ENCODE peak calls at places on chromosomes 3 and 15, in seven cellular contexts. Y, O, V, C, E, M and W are unnamed samples.

GRCh38 chr15:88264622-88265021 is 8.1 kb upstream of the NTRK3 start:
- DNase-seq in Y (no peak), O (no peak), V (no peak), C (no peak), E (no peak), M (no peak), W (no peak)

GRCh38 chr3:143975549-143976152 is 4.0 kb downstream of the DIPK2A start:
- DNase-seq in Y (no peak), O (no peak), V (peak; percentile 13), C (no peak), E (no peak), M (no peak), W (peak; percentile 66)

GRCh38 chr3:7682822-7683229 is 818.8 kb upstream of the LMCD1 start:
- DNase-seq in Y (no peak), O (peak; percentile 18), V (no peak), C (no peak), E (no peak), M (no peak), W (no peak)

GRCh38 chr3:127275287-127275781 is 12.5 kb downstream of the PRR20G start:
- DNase-seq in Y (no peak), O (no peak), V (no peak), C (no peak), E (no peak), M (no peak), W (no peak)

GRCh38 chr3:38611866-38612265 is 37.6 kb downstream of the SCN5A start:
- DNase-seq in Y (no peak), O (no peak), V (no peak), C (no peak), E (no peak), M (no peak), W (no peak)

GRCh38 chr15:31338879-31339557 is 12.4 kb downstream of the KLF13 start:
- DNase-seq in Y (no peak), O (no peak), V (peak; percentile 38), C (peak; percentile 64), E (no peak), M (peak; percentile 75), W (no peak)

GRCh38 chr3:196528639-196529233 is 13.6 kb upstream of the SMCO1 start:
- DNase-seq in Y (peak; percentile 90), O (peak; percentile 42), V (no peak), C (peak; percentile 97), E (peak; percentile 98), M (no peak), W (peak; percentile 96)

GRCh38 chr3:13461169-13462124 is 18.7 kb upstream of the HDAC11 start:
- DNase-seq in Y (peak; percentile 95), O (peak; percentile 66), V (peak; percentile 90), C (peak; percentile 72), E (peak; percentile 97), M (no peak), W (peak; percentile 91)

GRCh38 chr3:31043184-31043819 is 148.8 kb upstream of the GADL1 start:
- DNase-seq in Y (no peak), O (no peak), V (no peak), C (no peak), E (no peak), M (no peak), W (no peak)

GRCh38 chr15:74406992-74407705 is 26.6 kb downstream of the SEMA7A start:
- DNase-seq in Y (no peak), O (no peak), V (peak; percentile 22), C (no peak), E (no peak), M (no peak), W (peak; percentile 80)
- TF ChIP-seq JUND in Y (no peak), O (no peak), V (no peak), C (no peak), E (no peak), M (no peak), W (no peak)

DNA sequence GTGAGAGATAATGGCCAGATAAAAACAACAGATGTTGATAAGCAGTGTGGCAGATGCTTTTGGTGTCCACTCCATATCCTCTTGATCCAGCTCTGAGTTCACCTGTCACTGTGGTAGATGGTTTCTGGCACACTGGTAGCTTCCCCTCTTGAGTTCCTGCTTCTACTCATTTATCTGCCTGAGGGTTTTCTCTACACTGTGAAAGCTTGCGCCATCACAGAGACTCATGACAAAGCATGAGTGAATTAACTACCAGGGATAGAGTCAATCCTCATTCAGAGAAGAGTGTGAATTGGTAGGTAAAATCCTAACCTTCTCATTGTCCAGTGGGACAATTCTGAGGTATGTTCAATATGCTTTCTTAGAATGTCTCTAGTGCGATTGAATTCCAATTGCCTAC is 50.0 kb upstream of the ARHGEF26 start:
- DNase-seq in Y (no peak), O (no peak), V (no peak), C (no peak), E (no peak), M (no peak), W (no peak)
- TF ChIP-seq JUND in Y (no peak), O (no peak), V (no peak), C (no peak), E (no peak), M (no peak), W (no peak)

GRCh38 chr3:64382171-64382570 is 156.9 kb upstream of the PRICKLE2 start:
- DNase-seq in Y (no peak), O (no peak), V (no peak), C (no peak), E (no peak), M (no peak), W (no peak)

GRCh38 chr3:64385256-64385655 is 160.0 kb upstream of the PRICKLE2 start:
- DNase-seq in Y (no peak), O (no peak), V (no peak), C (no peak), E (no peak), M (no peak), W (no peak)

GRCh38 chr3:64381369-64381768 is 156.1 kb upstream of the PRICKLE2 start:
- DNase-seq in Y (no peak), O (no peak), V (no peak), C (no peak), E (no peak), M (no peak), W (no peak)

GRCh38 chr3:64387688-64388087 is 162.4 kb upstream of the PRICKLE2 start:
- DNase-seq in Y (no peak), O (no peak), V (no peak), C (no peak), E (no peak), M (no peak), W (no peak)

DNA sequence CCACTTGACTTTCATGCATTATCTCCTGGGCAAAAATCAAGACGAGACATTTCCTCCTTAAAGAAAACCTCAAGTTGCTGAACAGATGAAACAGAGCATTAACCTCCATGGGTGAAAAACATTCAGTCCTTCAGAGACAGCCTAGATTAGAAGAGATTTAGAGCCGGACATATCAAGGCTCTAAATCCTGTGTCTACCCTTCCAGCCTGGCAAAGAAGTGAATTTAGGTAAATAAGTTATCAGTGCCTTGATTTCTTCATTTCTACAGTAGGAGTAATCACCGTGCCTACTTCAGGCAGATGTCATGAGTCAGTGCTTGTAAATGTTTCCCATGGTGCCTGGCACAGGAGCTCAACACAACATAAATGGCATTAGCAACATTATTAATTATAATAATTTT is 159.3 kb upstream of the PRICKLE2 start:
- DNase-seq in Y (no peak), O (no peak), V (no peak), C (no peak), E (no peak), M (no peak), W (no peak)
- TF ChIP-seq JUND in Y (no peak), O (no peak), V (no peak), C (no peak), E (no peak), M (no peak), W (no peak)

GRCh38 chr3:112454098-112454884 is 45.0 kb downstream of the BTLA start:
- DNase-seq in Y (no peak), O (no peak), V (no peak), C (no peak), E (no peak), M (no peak), W (no peak)
- TF ChIP-seq JUND in Y (no peak), O (no peak), V (no peak), C (no peak), E (no peak), M (no peak), W (no peak)

GRCh38 chr3:186025161-186025560 is 83.7 kb downstream of the ETV5 start:
- DNase-seq in Y (no peak), O (no peak), V (no peak), C (no peak), E (no peak), M (no peak), W (no peak)
- TF ChIP-seq JUND in Y (no peak), O (no peak), V (no peak), C (peak; percentile 83), E (no peak), M (no peak), W (no peak)

DNA sequence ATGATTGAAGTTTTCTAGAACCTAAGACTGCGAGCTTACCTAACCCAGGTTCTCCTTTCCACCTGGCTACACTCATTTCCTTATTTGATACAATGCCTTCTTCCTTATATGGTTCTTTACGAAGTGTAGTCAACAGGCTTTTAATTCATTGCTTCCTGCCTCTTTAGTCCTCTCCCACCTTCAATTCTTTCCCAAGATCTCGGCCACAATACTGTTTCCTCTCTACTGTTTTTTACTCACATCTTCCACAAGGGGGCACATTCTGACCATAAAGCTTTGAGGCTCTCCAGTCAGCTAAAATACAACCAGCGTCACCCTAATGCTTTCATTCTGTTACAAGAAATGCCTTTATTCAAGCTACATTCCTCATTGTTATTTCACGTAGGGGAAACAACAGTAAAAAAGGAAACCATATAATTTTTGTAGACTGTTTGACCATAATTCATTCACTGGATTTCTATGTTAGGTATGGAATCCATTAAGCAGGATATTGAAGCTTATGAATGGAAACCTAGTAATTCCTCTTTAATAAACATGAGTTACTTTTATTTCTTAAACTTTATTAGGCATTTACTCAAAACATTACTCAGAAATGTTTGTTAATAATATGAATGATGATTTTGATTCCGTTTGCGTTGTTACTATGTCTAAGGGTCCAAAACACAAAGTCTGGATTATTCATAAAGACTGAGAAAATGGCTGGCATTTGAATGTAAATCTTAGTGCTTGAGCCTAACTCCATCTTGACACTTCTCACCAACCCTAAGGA is 29.5 kb upstream of the VEPH1 start:
- DNase-seq in Y (peak; percentile 57), O (peak; percentile 65), V (peak; percentile 58), C (peak; percentile 64), E (no peak), M (peak; percentile 9), W (peak; percentile 79)
- TF ChIP-seq JUND in Y (peak; percentile 35), O (no peak), V (no peak), C (no peak), E (no peak), M (no peak), W (no peak)

DNA sequence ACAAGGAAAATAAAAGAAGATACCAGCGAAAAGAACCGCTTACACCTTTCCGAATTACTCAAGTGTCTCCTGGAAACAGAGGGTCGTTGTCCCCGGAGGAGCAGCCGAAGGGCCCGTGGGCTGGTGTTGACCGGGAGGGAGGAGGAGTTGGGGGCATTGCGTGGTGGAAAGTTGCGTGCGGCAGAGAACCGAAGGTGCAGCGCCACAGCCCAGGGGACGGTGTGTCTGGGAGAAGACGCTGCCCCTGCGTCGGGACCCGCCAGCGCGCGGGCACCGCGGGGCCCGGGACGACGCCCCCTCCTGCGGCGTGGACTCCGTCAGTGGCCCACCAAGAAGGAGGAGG is 325 bp downstream of the ALCAM start:
- DNase-seq in Y (no peak), O (no peak), V (no peak), C (peak; percentile 47), E (no peak), M (no peak), W (no peak)
- TF ChIP-seq JUND in Y (no peak), O (no peak), V (no peak), C (no peak), E (no peak), M (no peak), W (no peak)